ENCODE peak calls at places on chromosomes 16 and 17, in four cellular contexts. R is kidney glomerular epithelial cell; V is CD8-positive, alpha-beta T cell; E is NCI-H774. J is an unnamed sample.

GRCh38 chr16:3134338-3135119 is at the start of gene ZNF213:
- DNase-seq in R (peak), E (peak), V (peak), J (peak)

GRCh38 chr17:13806023-13806553 is 204.4 kb upstream of the HS3ST3A1 start:
- DNase-seq in V (no peak), R (no peak), E (no peak), J (no peak)

GRCh38 chr17:67474081-67474661 is 97.1 kb downstream of the PITPNC1 start:
- DNase-seq in R (peak), V (no peak), E (no peak), J (no peak)

GRCh38 chr17:30321314-30321713 is 12.5 kb downstream of the TMIGD1 start:
- DNase-seq in V (no peak), R (no peak), E (peak), J (no peak)

GRCh38 chr16:28823719-28824547 is 1.1 kb downstream of the ATXN2L start:
- DNase-seq in V (peak), R (peak), E (peak), J (peak)

GRCh38 chr17:18037482-18037881 is 1.5 kb downstream of the ATPAF2 start:
- DNase-seq in V (no peak), E (no peak), R (no peak), J (no peak)

GRCh38 chr17:61397086-61397842 is 2.4 kb upstream of the TBX2 start:
- DNase-seq in R (no peak), V (no peak), E (no peak), J (no peak)

GRCh38 chr16:72989203-72989991 is 58.5 kb downstream of the ZFHX3 start:
- DNase-seq in V (no peak), R (peak), E (no peak), J (no peak)

GRCh38 chr17:1197781-1198490 is 18.2 kb upstream of the ABR start:
- DNase-seq in E (no peak), V (peak), R (no peak), J (no peak)

GRCh38 chr17:9644910-9645751 is at the start of gene USP43:
- DNase-seq in R (peak), E (peak), V (no peak), J (no peak)

GRCh38 chr17:62981933-62982332 is 15.9 kb downstream of the TANC2 start:
- DNase-seq in E (no peak), R (peak), V (no peak), J (no peak)

GRCh38 chr16:57349212-57350031 is 9.2 kb upstream of the CCL22 start:
- DNase-seq in R (no peak), E (no peak), V (peak), J (no peak)

GRCh38 chr17:73595931-73596330 is 48.3 kb downstream of the SDK2 start:
- DNase-seq in R (no peak), V (no peak), E (no peak), J (no peak)

GRCh38 chr17:16352303-16352837 is 899 bp downstream of the CENPV start:
- DNase-seq in E (peak), R (no peak), V (peak), J (no peak)

GRCh38 chr17:67478266-67479118 is 101.4 kb downstream of the PITPNC1 start:
- DNase-seq in R (no peak), E (no peak), V (peak), J (no peak)

GRCh38 chr17:76740329-76741118 is 2.6 kb downstream of the MFSD11 start:
- DNase-seq in R (no peak), V (no peak), E (no peak), J (no peak)

GRCh38 chr17:50149425-50150353 is 788 bp downstream of the PPP1R9B start:
- DNase-seq in R (no peak), V (peak), E (peak), J (no peak)

GRCh38 chr17:8443756-8444155 is 8.1 kb downstream of the NDEL1 start:
- DNase-seq in E (no peak), V (no peak), R (no peak), J (no peak)